ENCODE peak calls at places on chromosomes 16 and 17, in nine cellular contexts. R is fibroblast of pulmonary artery, T is gastrocnemius medialis, G is astrocyte, B is sigmoid colon, S is MM.1S, M is AG09309, F is cardiac muscle cell, X is mammary epithelial cell. V is an unnamed sample.
A peak's percentile ranks its signal among the peaks of the same experiment; 100 is the strongest.

GRCh38 chr17:4744999-4745969 is 5.6 kb upstream of the CXCL16 start:
- DNase-seq in R (no peak), T (no peak), G (no peak), B (no peak), S (no peak), M (no peak), F (peak; percentile 17), X (no peak), V (no peak)

GRCh38 chr17:46769531-46770438 is 48.7 kb downstream of the WNT3 start:
- DNase-seq in R (no peak), T (no peak), G (no peak), B (no peak), S (no peak), M (no peak), F (no peak), X (no peak), V (no peak)

GRCh38 chr17:82884923-82885322 is 45.1 kb upstream of the ZNF750 start:
- DNase-seq in R (no peak), T (no peak), G (no peak), B (no peak), S (no peak), M (no peak), F (no peak), X (no peak), V (no peak)

GRCh38 chr16:8718753-8719386 is 44.5 kb downstream of the ABAT start:
- DNase-seq in R (no peak), T (no peak), G (no peak), B (no peak), S (no peak), M (no peak), F (no peak), X (no peak), V (no peak)

GRCh38 chr16:35188288-35189155 is 1729.1 kb downstream of the TP53TG3F start:
- DNase-seq in R (no peak), T (no peak), G (no peak), B (no peak), S (no peak), M (no peak), F (no peak), X (no peak), V (no peak)

GRCh38 chr17:77572065-77572601 is 386.4 kb upstream of the TNRC6C start:
- DNase-seq in R (no peak), T (no peak), G (no peak), B (no peak), S (no peak), M (no peak), F (no peak), X (no peak), V (no peak)

GRCh38 chr16:85034591-85035433 is 7.2 kb downstream of the KIAA0513 start:
- DNase-seq in R (no peak), T (no peak), G (no peak), B (no peak), S (no peak), M (no peak), F (no peak), X (no peak), V (no peak)

GRCh38 chr16:21301168-21301894 is 23.2 kb upstream of the CRYM start:
- DNase-seq in R (peak; percentile 67), T (peak; percentile 49), G (peak; percentile 47), B (peak; percentile 88), S (peak; percentile 59), M (no peak), F (peak; percentile 70), X (peak; percentile 91), V (peak; percentile 39)

GRCh38 chr16:69935278-69935711 is 15.8 kb upstream of the CLEC18A start:
- DNase-seq in R (no peak), T (no peak), G (peak; percentile 59), B (no peak), S (no peak), M (no peak), F (no peak), X (no peak), V (no peak)

GRCh38 chr17:47736501-47737211 is 3.6 kb downstream of the TBX21 start:
- DNase-seq in R (no peak), T (no peak), G (no peak), B (peak; percentile 24), S (no peak), M (no peak), F (no peak), X (no peak), V (no peak)

GRCh38 chr16:81896902-81897301 is 114.4 kb downstream of the SDR42E1 start:
- DNase-seq in R (no peak), T (no peak), G (no peak), B (peak; percentile 4), S (no peak), M (no peak), F (no peak), X (no peak), V (no peak)

GRCh38 chr17:14792751-14793150 is 472.4 kb downstream of the PMP22 start:
- DNase-seq in R (no peak), T (no peak), G (no peak), B (peak; percentile 82), S (no peak), M (no peak), F (peak; percentile 27), X (peak; percentile 78), V (peak; percentile 77)

GRCh38 chr17:40443988-40444899 is 994 bp downstream of the IGFBP4 start:
- DNase-seq in R (peak; percentile 32), T (no peak), G (no peak), B (no peak), S (no peak), M (no peak), F (peak; percentile 48), X (peak; percentile 46), V (no peak)

GRCh38 chr17:40440166-40440565 is 3.1 kb upstream of the IGFBP4 start:
- DNase-seq in R (no peak), T (no peak), G (no peak), B (no peak), S (no peak), M (no peak), F (no peak), X (no peak), V (no peak)

GRCh38 chr17:40445769-40446468 is 2.7 kb downstream of the IGFBP4 start:
- DNase-seq in R (peak; percentile 39), T (no peak), G (no peak), B (no peak), S (no peak), M (no peak), F (peak; percentile 47), X (no peak), V (no peak)

GRCh38 chr17:40443196-40443987 is at the start of gene IGFBP4:
- DNase-seq in R (peak; percentile 74), T (peak; percentile 56), G (peak; percentile 49), B (peak; percentile 94), S (peak; percentile 71), M (no peak), F (peak; percentile 86), X (peak; percentile 55), V (no peak)

GRCh38 chr17:40442392-40443195 is 656 bp upstream of the IGFBP4 start:
- DNase-seq in R (peak; percentile 46), T (no peak), G (no peak), B (peak; percentile 84), S (no peak), M (no peak), F (no peak), X (no peak), V (no peak)
- TF ChIP-seq CTCF in R (no peak), T (no peak), G (no peak), B (no peak), S (no peak), M (no peak), F (no peak), X (no peak), V (no peak)

GRCh38 chr16:48629016-48629415 is 19.0 kb upstream of the N4BP1 start:
- DNase-seq in R (no peak), T (no peak), G (no peak), B (peak; percentile 33), S (no peak), M (no peak), F (no peak), X (no peak), V (no peak)
- H3K4me3 ChIP-seq in R (no peak overlapping the region), T (no peak overlapping the region), G (no peak overlapping the region), B (no peak overlapping the region), S (no peak overlapping the region), M (no peak overlapping the region), F (no peak overlapping the region), X (no peak overlapping the region), V (no peak overlapping the region)

GRCh38 chr17:75679706-75680201 is 12.6 kb downstream of the SAP30BP start:
- DNase-seq in R (peak; percentile 51), T (no peak), G (no peak), B (no peak), S (no peak), M (no peak), F (peak; percentile 31), X (peak; percentile 70), V (no peak)
- TF ChIP-seq CTCF in R (peak; percentile 17), T (no peak), G (no peak), B (no peak), S (no peak), M (peak; percentile 32), F (peak; percentile 13), X (peak; percentile 37), V (peak; percentile 36)

GRCh38 chr17:42068979-42069378 is 18.6 kb upstream of the C17orf113 start:
- DNase-seq in R (no peak), T (no peak), G (no peak), B (no peak), S (no peak), M (no peak), F (no peak), X (no peak), V (no peak)

GRCh38 chr17:42071810-42072209 is 21.4 kb upstream of the C17orf113 start:
- DNase-seq in R (no peak), T (no peak), G (no peak), B (no peak), S (no peak), M (no peak), F (no peak), X (no peak), V (no peak)

GRCh38 chr17:42076797-42077559 is 21.3 kb downstream of the ZNF385C start:
- DNase-seq in R (no peak), T (no peak), G (no peak), B (no peak), S (no peak), M (no peak), F (no peak), X (no peak), V (no peak)

GRCh38 chr17:42075789-42076188 is 22.5 kb downstream of the ZNF385C start:
- DNase-seq in R (no peak), T (no peak), G (no peak), B (no peak), S (no peak), M (no peak), F (no peak), X (no peak), V (no peak)

DNA sequence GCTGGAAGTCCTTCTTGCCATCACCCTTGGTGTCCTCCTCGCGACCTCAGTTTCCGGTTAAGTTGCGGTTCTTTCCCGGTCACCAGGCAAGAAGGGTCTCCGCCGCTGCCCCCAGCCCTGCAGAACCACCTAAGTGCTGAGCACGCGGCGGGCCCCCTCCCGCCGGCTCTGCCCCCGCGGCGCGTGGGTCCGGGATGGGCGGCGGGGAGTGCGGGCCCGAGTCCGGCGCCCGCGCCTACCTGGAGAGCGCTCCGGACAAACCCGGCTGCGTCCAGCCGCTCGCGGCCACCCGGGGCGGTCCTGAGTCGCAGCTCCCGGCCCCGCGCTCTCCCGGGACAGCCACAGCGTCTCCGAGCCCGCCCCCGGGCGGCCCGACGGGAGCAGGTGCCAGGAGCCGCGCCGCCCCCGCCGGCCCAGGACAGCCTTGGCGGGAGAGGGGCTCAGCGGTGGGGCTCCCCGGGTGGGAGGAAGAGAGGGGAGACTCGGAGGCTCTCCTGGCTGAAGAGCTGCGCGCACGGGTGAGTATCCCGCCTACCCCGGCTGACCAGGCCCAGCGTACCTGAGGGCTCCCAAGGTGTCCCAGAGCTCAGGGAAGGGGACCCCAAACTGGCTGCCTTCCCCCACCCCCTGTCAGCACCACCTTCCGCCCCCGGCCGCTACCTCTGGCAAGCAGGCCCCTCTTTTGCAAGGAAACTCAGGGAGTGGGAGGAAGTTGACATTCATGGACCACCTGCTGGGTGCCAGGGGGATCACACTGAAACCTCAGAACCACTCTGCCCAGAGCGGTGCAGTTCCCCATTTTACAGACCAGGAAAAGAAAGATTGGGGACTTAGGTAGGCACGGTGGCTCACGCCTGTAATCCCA is 22.2 kb upstream of the C17orf113 start:
- DNase-seq in R (no peak), T (no peak), G (no peak), B (no peak), S (no peak), M (no peak), F (no peak), X (no peak), V (no peak)
- H3K4me3 ChIP-seq in R (no peak overlapping the region), T (peak overlapping the region; percentile 44), G (peak overlapping the region; percentile 48), B (peak overlapping the region; percentile 34), S (no peak overlapping the region), M (no peak overlapping the region), F (peak overlapping the region; percentile 30), X (no peak overlapping the region), V (peak overlapping the region; percentile 32)